ENCODE peak calls at places on chromosome 15, in eight cellular contexts. I, X, U, W, A, B, R and E are unnamed samples.

GRCh38 chr15:87033056-87033455 is 953.4 kb downstream of the AGBL1 start:
- DNase-seq in I (peak; percentile 15), X (no peak), U (no peak), W (no peak), A (no peak), B (peak; percentile 1), R (no peak), E (no peak)

GRCh38 chr15:33045066-33045810 is 149.3 kb downstream of the FMN1 start:
- DNase-seq in I (no peak), X (no peak), U (peak; percentile 48), W (no peak), A (no peak), B (no peak), R (no peak), E (no peak)

GRCh38 chr15:60118564-60119080 is 114.5 kb downstream of the FOXB1 start:
- DNase-seq in I (no peak), X (no peak), U (no peak), W (no peak), A (no peak), B (no peak), R (no peak), E (no peak)

GRCh38 chr15:98331676-98332075 is 316.7 kb upstream of the IGF1R start:
- DNase-seq in I (no peak), X (no peak), U (no peak), W (no peak), A (no peak), B (no peak), R (no peak), E (no peak)

GRCh38 chr15:71807691-71808091 is 2.7 kb upstream of the NR2E3 start:
- DNase-seq in I (no peak), X (no peak), U (no peak), W (no peak), A (no peak), B (no peak), R (no peak), E (no peak)

GRCh38 chr15:76576526-76577279 is 240.1 kb downstream of the ISL2 start:
- DNase-seq in I (peak; percentile 39), X (no peak), U (peak; percentile 90), W (peak; percentile 72), A (peak; percentile 29), B (peak; percentile 44), R (peak; percentile 90), E (peak; percentile 38)

GRCh38 chr15:85625856-85626255 is 168.9 kb downstream of the KLHL25 start:
- DNase-seq in I (no peak), X (no peak), U (no peak), W (no peak), A (peak; percentile 81), B (no peak), R (no peak), E (no peak)

GRCh38 chr15:71532994-71533393 is 277.4 kb upstream of the NR2E3 start:
- DNase-seq in I (peak; percentile 30), X (no peak), U (no peak), W (no peak), A (no peak), B (peak; percentile 15), R (no peak), E (no peak)

GRCh38 chr15:74227968-74228722 is 8.0 kb upstream of the CCDC33 start:
- DNase-seq in I (no peak), X (no peak), U (peak; percentile 45), W (peak; percentile 37), A (no peak), B (no peak), R (no peak), E (no peak)

GRCh38 chr15:65032823-65033537 is 3.5 kb upstream of the MTFMT start:
- DNase-seq in I (peak; percentile 85), X (no peak), U (peak; percentile 68), W (peak; percentile 50), A (no peak), B (peak; percentile 47), R (peak; percentile 86), E (peak; percentile 62)

GRCh38 chr15:74873756-74874424 is 725 bp upstream of the SCAMP2 start:
- DNase-seq in I (no peak), X (peak; percentile 24), U (no peak), W (no peak), A (no peak), B (no peak), R (no peak), E (no peak)

GRCh38 chr15:78249131-78249530 is 14.8 kb upstream of the ACSBG1 start:
- DNase-seq in I (no peak), X (no peak), U (no peak), W (no peak), A (no peak), B (no peak), R (no peak), E (no peak)

GRCh38 chr15:61835476-61836106 is 224.7 kb downstream of the VPS13C start:
- DNase-seq in I (peak; percentile 67), X (peak; percentile 42), U (peak; percentile 62), W (peak; percentile 35), A (no peak), B (peak; percentile 65), R (peak; percentile 78), E (peak; percentile 80)

DNA sequence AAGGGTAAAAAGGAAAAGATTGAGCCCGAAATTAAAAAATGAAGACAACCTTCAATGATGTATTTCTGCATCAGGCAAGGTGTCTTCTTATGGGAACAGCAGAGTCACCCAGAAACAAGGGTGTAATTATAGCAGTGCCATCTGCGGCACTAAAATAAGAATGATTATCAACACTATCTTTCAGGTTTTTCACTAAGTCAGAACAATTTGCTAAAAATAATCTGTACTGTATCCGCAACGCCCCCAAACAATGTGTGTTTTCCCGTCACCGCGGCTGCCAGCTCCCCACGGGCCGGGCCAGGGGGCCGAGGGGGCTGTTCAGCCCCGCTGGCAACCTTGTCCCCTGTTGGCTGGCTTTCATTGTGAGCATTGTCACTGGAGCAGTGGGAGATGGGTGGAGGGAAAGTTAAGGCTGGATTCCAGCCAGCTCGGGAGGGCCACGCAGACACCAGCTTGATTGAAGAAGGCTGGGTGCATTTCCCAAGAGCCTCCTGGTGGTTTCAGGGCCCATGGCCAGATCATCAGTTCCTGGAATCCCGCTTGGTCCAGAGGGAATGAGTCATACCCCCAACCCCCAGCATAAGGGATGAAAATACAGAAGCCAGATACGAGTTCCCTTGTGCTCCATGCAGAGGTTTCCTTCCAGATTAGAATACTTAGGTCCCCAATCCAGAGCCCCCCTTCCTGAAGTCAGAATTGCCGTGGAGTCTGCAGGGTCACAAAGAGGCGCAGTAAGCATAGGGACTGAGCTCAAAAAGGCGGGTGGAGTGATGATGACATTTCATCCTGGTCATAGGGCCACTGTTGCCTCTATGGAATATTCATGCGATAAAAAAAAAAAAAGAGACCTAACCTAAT is 90.2 kb upstream of the KLF13 start:
- DNase-seq in I (peak; percentile 18), X (peak; percentile 56), U (peak; percentile 66), W (peak; percentile 74), A (peak; percentile 90), B (peak; percentile 94), R (peak; percentile 90), E (peak; percentile 53)
- TF ChIP-seq CTCF in I (no peak), X (no peak), U (no peak), W (no peak), A (peak; percentile 14), B (peak; percentile 41), R (peak; percentile 25), E (no peak)

DNA sequence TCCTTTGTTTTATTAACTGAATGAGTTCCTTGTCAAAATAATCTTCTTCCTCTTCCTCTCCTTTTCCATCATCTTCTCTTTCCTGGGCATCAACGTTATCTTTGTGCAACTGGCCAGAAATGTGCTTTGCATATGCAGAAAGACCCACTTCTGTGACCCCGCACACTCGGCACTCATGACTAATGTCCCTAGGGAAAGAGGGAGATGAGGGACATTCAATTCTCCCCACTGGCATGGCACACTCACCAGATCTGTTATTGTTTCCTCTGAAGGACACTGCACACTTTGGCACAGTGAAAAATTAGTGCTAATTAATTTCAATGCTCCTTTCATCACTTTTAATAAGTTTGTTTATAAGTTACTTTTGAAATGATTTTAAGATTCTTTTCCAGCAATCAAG is 34.0 kb downstream of the ZNF106 start:
- DNase-seq in I (no peak), X (no peak), U (no peak), W (no peak), A (no peak), B (peak; percentile 52), R (no peak), E (no peak)
- H3K4me3 ChIP-seq in I (no peak overlapping the region), X (peak overlapping the region; percentile 28), U (peak overlapping the region; percentile 25), W (peak overlapping the region; percentile 18), A (peak overlapping the region; percentile 60), B (peak overlapping the region; percentile 26), R (peak overlapping the region; percentile 44), E (peak overlapping the region; percentile 61)

DNA sequence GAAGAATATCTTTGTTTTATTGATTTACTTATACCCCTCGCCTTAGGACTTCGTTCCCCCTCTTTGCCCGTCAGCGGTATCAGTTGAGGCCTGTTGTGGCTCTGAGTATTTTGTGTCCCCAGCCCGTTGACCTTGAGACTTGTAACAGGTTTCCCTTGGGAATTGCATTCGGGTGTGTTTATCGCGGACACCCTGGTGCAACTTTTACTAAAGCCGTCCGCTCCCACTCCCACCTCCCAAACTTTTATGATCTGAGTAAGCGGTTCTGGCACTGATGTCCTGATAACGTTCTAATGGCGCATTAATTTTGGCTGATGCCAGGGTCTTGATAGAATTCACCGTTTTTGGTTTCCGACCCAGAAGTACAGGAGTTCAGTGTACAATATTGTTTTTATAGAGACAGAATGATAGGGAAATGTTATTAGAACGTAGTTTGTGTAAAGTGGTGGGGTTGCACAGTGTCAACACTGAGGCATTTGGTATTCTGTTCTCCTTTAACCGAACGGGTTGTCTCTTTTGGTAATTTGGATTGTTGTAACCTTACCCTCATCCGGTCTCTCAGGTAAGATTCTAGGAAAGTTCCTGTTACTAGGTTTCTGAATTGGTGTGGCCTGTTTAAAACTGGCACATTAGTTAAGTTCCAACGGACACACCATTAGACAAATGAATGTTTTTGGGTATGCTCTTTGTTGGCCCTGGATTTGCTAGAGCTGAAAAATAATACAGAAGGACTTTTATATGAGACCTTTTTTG is 47.8 kb downstream of the OIP5 start:
- DNase-seq in I (peak; percentile 42), X (no peak), U (no peak), W (no peak), A (no peak), B (no peak), R (no peak), E (no peak)
- H3K27ac ChIP-seq in I (peak overlapping the region; percentile 93), X (peak overlapping the region; percentile 92), U (peak overlapping the region; percentile 95), W (peak overlapping the region; percentile 95), A (peak overlapping the region; percentile 52), B (peak overlapping the region; percentile 79), R (peak overlapping the region; percentile 91), E (peak overlapping the region; percentile 95)

GRCh38 chr15:90232941-90233700 is 620 bp downstream of the CIB1 start:
- DNase-seq in I (peak; percentile 73), X (peak; percentile 53), U (peak; percentile 74), W (peak; percentile 56), A (no peak), B (peak; percentile 14), R (peak; percentile 79), E (peak; percentile 75)
- TF ChIP-seq CTCF in I (peak; percentile 42), X (peak; percentile 35), U (peak; percentile 23), W (peak; percentile 45), A (peak; percentile 60), B (peak; percentile 61), R (peak; percentile 29), E (peak; percentile 45)